ENCODE peak calls at places on chromosome 2, in nine cellular contexts. M is HT-29; P is cardiac fibroblast; Z is kidney tubule cell; F is T-helper 9 cell; A is Jurkat, Clone E6-1; U is cardiac muscle cell; X is stimulated activated CD4-positive, alpha-beta T cell treated with anti-CD3 and anti-CD28 coated beads, Interleukin-1b, Interleukin-23, amount 100 ng/mL, for 48 hours; B is activated CD4-positive, alpha-beta T cell treated with anti-CD3 and anti-CD28 coated beads, Interleukin-2, amount 50 U/mL, for 1 hour. I is an unnamed sample.

GRCh38 chr2:60827369-60827768 is 54.0 kb upstream of the REL start:
- DNase-seq in P (no peak), A (no peak), U (no peak), B (no peak), F (no peak), Z (no peak), X (no peak), M (no peak), I (no peak)

GRCh38 chr2:18639756-18640453 is 50.5 kb upstream of the NT5C1B start:
- DNase-seq in M (no peak), P (peak), X (no peak), U (no peak), B (no peak), F (no peak), Z (peak), A (no peak), I (no peak)

GRCh38 chr2:163649080-163649479 is 86.7 kb downstream of the FIGN start:
- DNase-seq in M (no peak), U (no peak), Z (peak), A (no peak), X (no peak), F (no peak), P (peak), B (no peak), I (no peak)

GRCh38 chr2:239305222-239305575 is 95.6 kb downstream of the HDAC4 start:
- DNase-seq in B (no peak), X (no peak), A (no peak), P (no peak), U (no peak), F (no peak), M (no peak), Z (no peak), I (no peak)

GRCh38 chr2:125371867-125372266 is 1284.1 kb upstream of the GYPC start:
- DNase-seq in A (no peak), M (no peak), P (no peak), B (no peak), Z (no peak), X (no peak), U (no peak), F (no peak), I (no peak)

GRCh38 chr2:171706152-171706803 is 19.0 kb downstream of the DYNC1I2 start:
- DNase-seq in P (peak), U (no peak), F (no peak), Z (no peak), M (peak), X (no peak), A (peak), B (no peak), I (no peak)

GRCh38 chr2:228927028-228928010 is 343.8 kb downstream of the PID1 start:
- DNase-seq in F (no peak), U (no peak), M (no peak), B (no peak), Z (peak), X (no peak), A (no peak), P (peak), I (no peak)

GRCh38 chr2:10877691-10878111 is 34.0 kb upstream of the KCNF1 start:
- DNase-seq in F (no peak), P (peak), M (no peak), Z (no peak), A (no peak), B (no peak), U (no peak), X (no peak), I (no peak)

GRCh38 chr2:20472569-20472968 is 25.7 kb downstream of the RHOB start:
- DNase-seq in A (no peak), U (no peak), X (no peak), M (no peak), F (no peak), Z (no peak), P (no peak), B (no peak), I (no peak)

GRCh38 chr2:226791056-226791486 is 8.5 kb downstream of the IRS1 start:
- DNase-seq in U (peak), P (peak), B (no peak), A (peak), Z (peak), F (no peak), M (no peak), X (no peak), I (peak)

GRCh38 chr2:183427558-183427957 is 303.3 kb downstream of the NUP35 start:
- DNase-seq in B (no peak), A (no peak), P (no peak), U (no peak), X (no peak), M (no peak), F (no peak), Z (no peak), I (no peak)

GRCh38 chr2:147182260-147182659 is 662.6 kb upstream of the ACVR2A start:
- DNase-seq in B (peak), A (no peak), Z (peak), M (no peak), X (peak), F (peak), U (no peak), P (no peak), I (peak)

I was measured in stimulated activated naive CD8-positive, alpha-beta T cell treated with anti-CD3 and anti-CD28 coated beads, Interleukin-15, Interleukin-2, amounts not matched to agents 100 U/mL and 50 U/mL, for 24 hours.